ENCODE peak calls at places on chromosomes 11 and 22, in eight cellular contexts. W, E, M, F, B, T, V and J are unnamed samples.

GRCh38 chr22:44950806-44951509 is 58.8 kb downstream of the PHF21B start:
- DNase-seq in F (no peak), T (no peak), E (no peak), W (no peak), V (no peak), B (no peak), M (no peak), J (no peak)

GRCh38 chr22:49918911-49919881 is 762 bp downstream of the CRELD2 start:
- DNase-seq in V (no peak), M (peak; percentile 64), W (no peak), F (no peak), E (no peak), T (no peak), B (peak; percentile 39), J (no peak)

GRCh38 chr11:95531116-95531515 is 258.5 kb downstream of the FAM76B start:
- DNase-seq in B (no peak), F (no peak), W (no peak), V (no peak), T (peak; percentile 26), M (no peak), E (no peak), J (no peak)

GRCh38 chr11:499201-500076 is 7.6 kb downstream of the RNH1 start:
- DNase-seq in T (no peak), W (no peak), F (no peak), E (no peak), V (no peak), M (no peak), B (peak; percentile 45), J (no peak)

GRCh38 chr11:13333456-13333957 is 55.9 kb downstream of the BMAL1 start:
- DNase-seq in T (no peak), B (no peak), F (no peak), V (peak; percentile 28), M (no peak), W (peak; percentile 54), E (no peak), J (peak; percentile 48)

GRCh38 chr11:116641561-116642045 is 131.2 kb downstream of the BUD13 start:
- DNase-seq in V (peak; percentile 74), E (peak; percentile 67), F (no peak), B (peak; percentile 65), T (peak; percentile 31), M (peak; percentile 86), W (peak; percentile 52), J (peak; percentile 73)

GRCh38 chr11:107720305-107720775 is 8.5 kb upstream of the SLN start:
- DNase-seq in B (no peak), F (no peak), T (no peak), W (no peak), V (no peak), M (no peak), E (no peak), J (no peak)

GRCh38 chr11:1762537-1763302 is 1.0 kb downstream of the CTSD start:
- DNase-seq in F (peak; percentile 57), B (peak; percentile 73), M (no peak), W (peak; percentile 93), V (peak; percentile 71), T (peak; percentile 45), E (peak; percentile 39), J (peak; percentile 87)

GRCh38 chr11:3008746-3009336 is 16.7 kb upstream of the NAP1L4 start:
- DNase-seq in M (no peak), V (no peak), F (no peak), W (no peak), B (no peak), E (no peak), T (no peak), J (no peak)

GRCh38 chr11:70193411-70194292 is 9.4 kb upstream of the FADD start:
- DNase-seq in E (no peak), W (no peak), F (no peak), B (no peak), T (no peak), V (no peak), M (no peak), J (no peak)

GRCh38 chr11:132024587-132025295 is 654.3 kb downstream of the NTM start:
- DNase-seq in V (no peak), F (no peak), B (no peak), E (no peak), W (no peak), M (no peak), T (peak; percentile 47), J (no peak)

GRCh38 chr11:20672575-20672974 is 3.2 kb downstream of the NELL1 start:
- DNase-seq in E (no peak), W (no peak), M (peak; percentile 50), B (no peak), F (no peak), T (peak; percentile 10), V (no peak), J (peak; percentile 16)

DNA sequence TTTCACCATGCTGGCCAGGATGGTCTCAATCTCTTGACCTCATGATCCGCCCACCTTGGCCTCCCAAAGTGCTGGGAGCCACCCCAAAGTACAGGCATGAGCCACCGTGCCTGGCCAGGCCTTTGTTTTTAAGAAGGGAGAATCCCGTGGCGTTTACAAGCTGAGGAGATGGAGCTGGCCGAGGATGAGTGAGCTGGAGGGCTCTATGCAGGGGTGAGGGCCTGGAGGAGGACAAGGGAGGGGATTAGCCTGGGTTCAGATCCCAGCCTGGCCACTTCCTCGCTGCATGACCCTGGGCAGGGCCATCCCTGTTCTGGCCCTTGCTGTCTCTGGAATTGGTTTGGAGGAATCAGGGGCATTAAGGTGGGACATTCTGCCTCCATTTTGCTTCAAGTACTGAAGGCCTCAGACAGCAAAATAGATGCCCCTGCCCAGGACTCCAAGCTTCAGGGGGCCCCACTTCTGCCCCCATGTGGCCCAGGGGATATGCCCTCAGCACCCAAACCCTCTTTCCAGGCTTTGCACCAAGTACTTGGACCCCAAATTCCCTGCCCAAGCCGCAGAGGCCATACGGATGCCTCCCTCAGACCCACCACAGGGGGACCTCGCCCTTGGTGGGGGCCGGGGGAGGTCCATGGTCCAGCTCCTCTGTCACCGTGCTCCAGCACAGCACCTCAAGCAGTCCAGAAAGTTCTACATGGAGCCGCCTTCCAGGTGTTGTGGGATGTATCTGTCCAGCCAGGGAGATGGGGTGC is 12.1 kb upstream of the LRP5 start:
- DNase-seq in M (no peak), V (no peak), E (no peak), W (no peak), B (no peak), F (no peak), T (no peak), J (no peak)
- TF ChIP-seq CTCF in M (no peak), V (no peak), E (no peak), W (no peak), B (no peak), F (no peak), T (no peak), J (no peak)

GRCh38 chr22:20001082-20001638 is 15.5 kb downstream of the ARVCF start:
- DNase-seq in F (no peak), B (no peak), V (no peak), T (no peak), E (no peak), W (no peak), M (no peak), J (no peak)

GRCh38 chr22:20002098-20002497 is 14.5 kb downstream of the ARVCF start:
- DNase-seq in M (no peak), T (no peak), F (no peak), V (no peak), E (no peak), W (no peak), B (no peak), J (no peak)

GRCh38 chr22:19998991-19999820 is 17.4 kb downstream of the ARVCF start:
- DNase-seq in E (no peak), T (no peak), W (no peak), F (no peak), V (no peak), M (peak; percentile 72), B (no peak), J (no peak)

GRCh38 chr22:19998232-19998951 is 18.2 kb downstream of the ARVCF start:
- DNase-seq in V (no peak), F (no peak), B (no peak), W (no peak), T (no peak), E (no peak), M (peak; percentile 71), J (no peak)

DNA sequence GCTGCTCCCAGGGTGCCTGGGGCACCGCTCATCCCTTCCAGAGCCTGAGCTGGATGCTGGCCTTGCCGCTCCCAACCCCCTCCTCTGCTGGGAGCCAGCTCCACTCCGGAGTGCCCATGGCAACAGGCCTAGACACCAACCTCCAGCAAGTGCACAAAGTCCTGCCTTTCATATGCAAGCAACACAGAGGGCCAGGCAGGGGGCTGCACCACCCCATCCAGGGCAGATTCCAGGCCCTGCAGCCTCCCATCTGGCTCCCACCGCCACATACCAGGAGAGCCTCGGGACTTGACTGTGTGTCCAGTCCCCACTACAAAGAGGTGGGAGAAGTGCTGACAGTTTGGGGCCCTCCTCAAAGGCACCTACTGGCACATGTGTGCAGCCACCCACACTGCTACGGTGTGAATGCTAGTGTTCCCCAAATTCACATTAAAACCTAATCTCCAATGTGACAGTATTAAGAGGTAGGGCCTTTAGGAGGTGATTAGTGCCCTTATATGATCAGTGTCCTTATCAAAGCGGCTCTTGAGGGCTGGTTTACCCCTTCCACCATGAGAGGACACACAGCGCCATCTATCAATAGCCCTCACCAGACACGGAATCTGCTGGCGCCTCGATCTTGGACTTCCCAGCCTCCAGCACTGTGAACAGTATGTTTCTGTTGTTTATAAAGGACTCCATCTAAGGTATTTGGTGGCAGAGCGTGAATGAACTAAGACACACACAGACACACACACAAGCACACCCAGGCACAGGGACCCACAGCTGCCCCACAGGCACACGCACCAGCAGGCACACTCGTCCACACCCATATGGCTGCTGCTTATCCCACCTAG is 16.2 kb downstream of the ARVCF start:
- DNase-seq in T (no peak), E (no peak), W (no peak), B (no peak), F (no peak), M (peak; percentile 64), V (no peak), J (no peak)
- TF ChIP-seq CTCF in T (no peak), E (no peak), W (no peak), B (no peak), F (no peak), M (no peak), V (no peak), J (no peak)

GRCh38 chr11:64226507-64227051 is 505 bp downstream of the NUDT22 start:
- DNase-seq in M (peak; percentile 76), T (no peak), E (peak; percentile 85), F (peak; percentile 43), W (peak; percentile 68), V (no peak), B (peak; percentile 80), J (peak; percentile 44)
- TF ChIP-seq CTCF in M (no peak), T (no peak), E (peak; percentile 1), F (no peak), W (no peak), V (no peak), B (no peak), J (no peak)

GRCh38 chr11:128448487-128448886 is 138.9 kb downstream of the ETS1 start:
- DNase-seq in W (peak; percentile 76), E (no peak), F (no peak), M (no peak), V (peak; percentile 89), B (no peak), T (peak; percentile 44), J (peak; percentile 84)
- TF ChIP-seq CTCF in W (no peak), E (no peak), F (no peak), M (no peak), V (peak; percentile 20), B (no peak), T (no peak), J (no peak)

GRCh38 chr22:29214232-29214631 is 8.5 kb downstream of the EMID1 start:
- DNase-seq in B (no peak), M (peak; percentile 13), W (no peak), T (no peak), E (no peak), V (no peak), F (no peak), J (no peak)
- TF ChIP-seq CTCF in B (no peak), M (no peak), W (no peak), T (no peak), E (no peak), V (no peak), F (no peak), J (no peak)